ENCODE peak calls at places on chromosomes 11 and 22, in five cellular contexts. O is HCT116, D is pancreas, J is AG09319, U is cardiac muscle cell. C is an unnamed sample.

GRCh38 chr11:46898396-46899095 is 19.8 kb downstream of the LRP4 start:
- DNase-seq in O (no peak), D (no peak), J (no peak), U (no peak), C (no peak)

GRCh38 chr11:27720277-27720830 is 20.1 kb upstream of the BDNF start:
- DNase-seq in O (no peak), D (peak; percentile 38), J (no peak), U (peak; percentile 89), C (no peak)

GRCh38 chr22:23243006-23243573 is 62.8 kb downstream of the BCR start:
- DNase-seq in O (no peak), D (no peak), J (no peak), U (peak; percentile 54), C (no peak)

GRCh38 chr11:27599217-27599616 is 92.6 kb upstream of the LIN7C start:
- DNase-seq in O (peak; percentile 4), D (no peak), J (no peak), U (no peak), C (no peak)

GRCh38 chr11:15650105-15650938 is 535.6 kb downstream of the INSC start:
- DNase-seq in O (peak; percentile 70), D (peak; percentile 91), J (peak; percentile 84), U (peak; percentile 95), C (peak; percentile 81)

GRCh38 chr11:93225642-93226041 is 27.9 kb upstream of the SLC36A4 start:
- DNase-seq in O (peak; percentile 13), D (no peak), J (no peak), U (no peak), C (no peak)

GRCh38 chr11:20672575-20672974 is 3.2 kb downstream of the NELL1 start:
- DNase-seq in O (peak; percentile 6), D (no peak), J (no peak), U (peak; percentile 36), C (no peak)

GRCh38 chr11:46541593-46542371 is 52.0 kb downstream of the AMBRA1 start:
- DNase-seq in O (no peak), D (peak; percentile 90), J (no peak), U (no peak), C (no peak)

GRCh38 chr11:101061606-101062005 is 68.0 kb downstream of the PGR start:
- DNase-seq in O (no peak), D (no peak), J (no peak), U (peak; percentile 61), C (no peak)

GRCh38 chr22:19292262-19293230 is 1.0 kb upstream of the CLTCL1 start:
- DNase-seq in O (no peak), D (peak; percentile 33), J (no peak), U (no peak), C (no peak)

GRCh38 chr11:123063396-123064267 is 1.7 kb upstream of the HSPA8 start:
- DNase-seq in O (no peak), D (peak; percentile 46), J (no peak), U (no peak), C (no peak)

GRCh38 chr11:33830903-33831648 is 56.8 kb upstream of the FBXO3 start:
- DNase-seq in O (no peak), D (no peak), J (no peak), U (no peak), C (no peak)

GRCh38 chr22:46086577-46087335 is 63.6 kb upstream of the PPARA start:
- DNase-seq in O (no peak), D (no peak), J (no peak), U (no peak), C (no peak)

GRCh38 chr11:95886462-95886861 is 37.4 kb downstream of the MTMR2 start:
- DNase-seq in O (no peak), D (no peak), J (no peak), U (no peak), C (no peak)

GRCh38 chr22:49946612-49947295 is 13.8 kb upstream of the PIM3 start:
- DNase-seq in O (no peak), D (no peak), J (no peak), U (no peak), C (no peak)

GRCh38 chr11:104823638-104824037 is 74.6 kb downstream of the CASP12 start:
- DNase-seq in O (no peak), D (no peak), J (no peak), U (no peak), C (no peak)

GRCh38 chr11:47216141-47216798 is 1.5 kb downstream of the DDB2 start:
- DNase-seq in O (peak; percentile 45), D (peak; percentile 34), J (no peak), U (peak; percentile 62), C (no peak)

GRCh38 chr22:38423512-38424503 is 31.2 kb downstream of the KCNJ4 start:
- DNase-seq in O (no peak), D (no peak), J (no peak), U (no peak), C (peak; percentile 30)

GRCh38 chr11:67280791-67281551 is 8.1 kb upstream of the ANKRD13D start:
- DNase-seq in O (no peak), D (no peak), J (no peak), U (no peak), C (peak; percentile 32)

GRCh38 chr11:87820026-87820425 is 355.2 kb downstream of the RAB38 start:
- DNase-seq in O (no peak), D (no peak), J (no peak), U (peak; percentile 2), C (no peak)

GRCh38 chr11:34205326-34206035 is 100.1 kb downstream of the NAT10 start:
- DNase-seq in O (no peak), D (no peak), J (no peak), U (no peak), C (no peak)

GRCh38 chr11:70420008-70420464 is 21.7 kb downstream of the CTTN start:
- DNase-seq in O (no peak), D (no peak), J (no peak), U (no peak), C (no peak)

GRCh38 chr11:74490945-74491344 is 2.6 kb downstream of the LIPT2 start:
- DNase-seq in O (no peak), D (no peak), J (no peak), U (no peak), C (no peak)

GRCh38 chr11:74492084-74492483 is 1.4 kb downstream of the LIPT2 start:
- DNase-seq in O (no peak), D (no peak), J (no peak), U (no peak), C (no peak)

GRCh38 chr11:74485868-74486267 is 7.7 kb downstream of the LIPT2 start:
- DNase-seq in O (no peak), D (no peak), J (no peak), U (no peak), C (no peak)

GRCh38 chr11:74492974-74493815 is at the start of gene LIPT2:
- DNase-seq in O (peak; percentile 96), D (peak; percentile 99), J (peak; percentile 86), U (peak; percentile 98), C (peak; percentile 94)

GRCh38 chr11:74487875-74488274 is 5.6 kb downstream of the LIPT2 start:
- DNase-seq in O (peak; percentile 32), D (no peak), J (no peak), U (no peak), C (no peak)
- TF ChIP-seq CTCF in O (peak; percentile 56), D (no peak), J (no peak), U (peak; percentile 8), C (no peak)

GRCh38 chr11:77130763-77131513 is 2.9 kb downstream of the MYO7A start:
- DNase-seq in O (no peak), D (peak; percentile 47), J (peak; percentile 22), U (peak; percentile 48), C (no peak)
- TF ChIP-seq CTCF in O (no peak), D (no peak), J (no peak), U (no peak), C (no peak)

GRCh38 chr11:114607753-114608459 is 12.3 kb upstream of the NXPE4 start:
- DNase-seq in O (no peak), D (no peak), J (no peak), U (no peak), C (no peak)
- TF ChIP-seq CTCF in O (no peak), D (no peak), J (no peak), U (no peak), C (no peak)

DNA sequence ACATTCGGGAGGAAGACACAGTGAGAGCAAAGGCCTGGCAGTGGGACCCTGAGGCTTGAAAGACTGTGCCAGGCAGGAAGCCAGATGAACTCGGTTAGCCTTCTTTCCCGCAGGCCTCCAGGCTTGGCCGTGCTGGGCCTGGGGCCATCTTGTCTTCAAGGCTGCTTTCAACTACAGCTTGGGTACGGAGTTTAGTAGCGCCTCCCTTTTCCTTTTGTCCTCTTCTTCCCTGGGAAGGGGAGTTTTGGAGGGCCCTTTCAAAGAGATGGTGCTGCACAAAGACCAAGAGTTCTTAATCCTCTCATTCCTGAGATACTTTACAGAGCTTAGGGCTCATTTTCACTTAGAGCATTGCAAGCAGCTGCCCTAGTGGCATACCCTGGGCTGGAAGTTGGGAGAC is 87.5 kb downstream of the TP53I11 start:
- DNase-seq in O (no peak), D (no peak), J (no peak), U (no peak), C (no peak)
- TF ChIP-seq CTCF in O (no peak), D (no peak), J (no peak), U (no peak), C (no peak)

DNA sequence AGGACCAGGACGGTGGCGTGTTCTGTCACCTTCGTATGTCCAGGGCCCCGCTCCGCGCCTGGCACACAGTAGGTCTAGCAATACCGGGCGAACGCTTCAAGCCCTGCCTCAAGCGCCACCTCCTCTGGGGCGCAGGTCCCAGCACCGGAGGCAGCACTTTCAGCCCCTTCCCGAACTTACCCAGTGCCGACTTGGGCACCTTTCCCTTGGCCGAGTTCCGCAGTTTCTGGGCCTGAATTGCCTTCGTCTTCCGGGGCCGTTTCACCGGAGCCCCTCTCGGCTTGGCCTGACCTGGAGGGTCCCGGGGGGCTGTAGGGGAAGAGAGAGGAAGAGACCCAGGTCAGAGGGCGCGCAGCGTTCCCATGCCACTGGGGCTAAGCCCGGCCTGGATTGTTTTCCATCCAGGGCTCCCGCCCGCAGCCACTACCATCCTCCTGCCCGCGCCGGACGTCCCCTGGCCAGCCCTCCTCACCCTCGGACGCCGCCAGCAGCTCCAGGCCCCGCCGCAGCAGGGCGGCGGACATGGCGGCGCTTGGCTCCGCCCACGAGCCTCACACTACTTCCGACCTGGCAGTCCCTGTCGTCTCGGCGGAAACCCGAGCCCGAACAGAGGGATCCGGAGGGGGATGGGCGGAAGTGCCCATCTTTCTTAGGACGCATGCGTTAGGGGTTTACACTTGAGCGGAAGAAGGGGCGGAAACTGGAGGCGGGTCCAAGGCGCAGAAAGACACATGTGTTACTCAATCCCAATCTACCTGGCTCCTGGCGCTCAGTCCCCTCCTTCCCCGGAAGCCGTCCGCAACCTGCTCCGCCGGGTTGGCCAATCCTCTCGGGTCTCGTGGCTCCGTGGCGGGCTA is at the start of gene RPS19BP1:
- DNase-seq in O (peak; percentile 99), D (peak; percentile 99), J (peak; percentile 98), U (peak; percentile 100), C (peak; percentile 95)
- TF ChIP-seq CTCF in O (no peak), D (no peak), J (no peak), U (no peak), C (no peak)

DNA sequence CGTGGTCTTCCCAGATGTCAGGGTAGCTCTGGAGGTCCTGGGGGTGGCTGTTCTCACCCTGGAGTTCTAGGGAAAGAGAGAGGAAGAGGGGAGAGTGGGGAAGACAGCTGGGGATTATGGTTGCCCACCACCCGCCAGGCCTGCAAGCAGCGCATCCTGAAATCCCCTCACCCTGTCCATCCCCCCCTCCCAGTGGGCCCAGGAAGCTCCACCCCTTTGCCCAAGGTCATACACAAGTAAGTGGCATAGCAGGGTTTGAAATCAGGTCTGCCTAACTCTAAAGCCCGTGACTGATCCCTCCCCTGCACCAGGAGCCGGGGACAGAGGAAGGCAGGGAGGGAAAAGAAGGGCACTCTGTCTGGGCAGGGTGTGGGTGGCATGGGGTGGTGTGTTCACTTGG is 105.3 kb downstream of the NECTIN1 start:
- DNase-seq in O (no peak), D (no peak), J (no peak), U (no peak), C (no peak)
- TF ChIP-seq CTCF in O (no peak), D (no peak), J (no peak), U (no peak), C (no peak)

C was measured in CD14-positive monocyte.